ENCODE peak calls at places on chromosomes 6 and 20, in five cellular contexts. Z, F, T, J and G are unnamed samples.

GRCh38 chr6:147205690-147206600 is 1.7 kb downstream of the STXBP5 start:
- DNase-seq in J (no peak), F (no peak), T (no peak), Z (peak), G (no peak)

GRCh38 chr6:88982720-88983119 is 19.3 kb upstream of the RNGTT start:
- DNase-seq in J (peak), T (peak), Z (peak), F (peak), G (no peak)

GRCh38 chr6:108526739-108527174 is 34.0 kb upstream of the FOXO3 start:
- DNase-seq in T (no peak), Z (peak), F (no peak), J (peak), G (no peak)

GRCh38 chr6:138691595-138692057 is 81.9 kb upstream of the CCDC28A start:
- DNase-seq in J (peak), F (no peak), T (peak), Z (peak), G (no peak)

GRCh38 chr6:41226752-41227151 is 1.4 kb upstream of the TREML4 start:
- DNase-seq in J (no peak), Z (no peak), T (no peak), F (no peak), G (no peak)

GRCh38 chr20:17640875-17641378 is 41.1 kb downstream of the RRBP1 start:
- DNase-seq in F (no peak), J (no peak), T (no peak), Z (no peak), G (no peak)

GRCh38 chr6:96249748-96250147 is 234.0 kb downstream of the FUT9 start:
- DNase-seq in J (no peak), T (no peak), Z (no peak), F (no peak), G (no peak)

GRCh38 chr6:75103411-75103810 is 102.4 kb downstream of the COL12A1 start:
- DNase-seq in Z (no peak), T (no peak), J (no peak), F (no peak), G (no peak)

GRCh38 chr20:17485017-17485416 is 46.2 kb downstream of the BFSP1 start:
- DNase-seq in F (no peak), T (no peak), Z (no peak), J (no peak), G (peak)

GRCh38 chr6:30819287-30819917 is 64.9 kb upstream of the DDR1 start:
- DNase-seq in F (no peak), T (no peak), Z (peak), J (peak), G (no peak)

GRCh38 chr6:36853325-36853724 is 14.1 kb upstream of the CPNE5 start:
- DNase-seq in T (no peak), Z (peak), F (peak), J (peak), G (peak)

GRCh38 chr6:84458271-84458670 is 230.8 kb upstream of the CEP162 start:
- DNase-seq in T (no peak), J (no peak), Z (no peak), F (no peak), G (no peak)

GRCh38 chr20:22575087-22575721 is 9.2 kb downstream of the FOXA2 start:
- DNase-seq in J (no peak), Z (no peak), F (no peak), T (no peak), G (no peak)

GRCh38 chr6:108588586-108588985 is 27.9 kb downstream of the FOXO3 start:
- DNase-seq in T (no peak), Z (peak), F (no peak), J (peak), G (no peak)

GRCh38 chr6:153059757-153060156 is 57.2 kb upstream of the MTRF1L start:
- DNase-seq in Z (no peak), J (peak), F (no peak), T (no peak), G (no peak)

GRCh38 chr6:166007349-166008263 is 160.0 kb downstream of the TBXT start:
- DNase-seq in T (peak), J (no peak), F (peak), Z (peak), G (no peak)

GRCh38 chr20:24797864-24798655 is 151.0 kb upstream of the CST7 start:
- DNase-seq in T (no peak), J (no peak), Z (no peak), F (no peak), G (no peak)

GRCh38 chr20:37350655-37351574 is 5.0 kb downstream of the SRC start:
- DNase-seq in F (no peak), T (no peak), J (no peak), Z (no peak), G (no peak)

GRCh38 chr6:110485461-110485860 is 9.0 kb upstream of the SLC22A16 start:
- DNase-seq in T (no peak), J (no peak), Z (no peak), F (no peak), G (no peak)

GRCh38 chr20:46458891-46459750 is 52.7 kb upstream of the ELMO2 start:
- DNase-seq in T (peak), Z (no peak), F (peak), J (no peak), G (no peak)

GRCh38 chr20:17835941-17836861 is 132.4 kb downstream of the SNX5 start:
- DNase-seq in J (peak), T (peak), F (peak), Z (peak), G (peak)

GRCh38 chr6:143233563-143234285 is 173.0 kb downstream of the AIG1 start:
- DNase-seq in J (no peak), T (no peak), F (peak), Z (no peak), G (no peak)

GRCh38 chr20:16011519-16011918 is 561.7 kb downstream of the KIF16B start:
- DNase-seq in J (no peak), T (no peak), F (no peak), Z (no peak), G (no peak)

GRCh38 chr6:165835410-165835851 is 172.4 kb upstream of the PDE10A start:
- DNase-seq in J (no peak), T (peak), Z (no peak), F (no peak), G (no peak)

GRCh38 chr6:162532283-162533008 is 195.1 kb downstream of the PRKN start:
- DNase-seq in Z (no peak), F (no peak), T (no peak), J (no peak), G (no peak)

GRCh38 chr6:75116946-75117345 is 88.9 kb downstream of the COL12A1 start:
- DNase-seq in F (no peak), T (no peak), Z (peak), J (no peak), G (no peak)

GRCh38 chr20:37265152-37265551 is 3.5 kb upstream of the GHRH start:
- DNase-seq in Z (no peak), T (no peak), F (no peak), J (no peak), G (no peak)

GRCh38 chr20:19056909-19057308 is 155.5 kb upstream of the SLC24A3 start:
- DNase-seq in Z (no peak), T (no peak), F (no peak), J (no peak), G (no peak)

GRCh38 chr20:49642808-49643207 is 70.9 kb downstream of the B4GALT5 start:
- DNase-seq in F (no peak), T (no peak), Z (no peak), J (no peak), G (no peak)

GRCh38 chr6:148223424-148223842 is 119.2 kb upstream of the SASH1 start:
- DNase-seq in J (peak), Z (peak), T (no peak), F (no peak), G (no peak)

GRCh38 chr6:21441386-21441785 is 152.2 kb upstream of the SOX4 start:
- DNase-seq in Z (peak), J (no peak), T (no peak), F (no peak), G (no peak)

GRCh38 chr20:46642265-46642942 is 8.9 kb downstream of the SLC13A3 start:
- DNase-seq in J (no peak), F (no peak), T (no peak), Z (no peak), G (peak)

GRCh38 chr6:135583256-135583758 is 85.8 kb upstream of the AHI1 start:
- DNase-seq in Z (peak), J (no peak), F (no peak), T (no peak), G (no peak)

GRCh38 chr20:64041781-64042771 is 6.1 kb downstream of the C20orf204 start:
- DNase-seq in J (peak), F (no peak), T (no peak), Z (no peak), G (no peak)

GRCh38 chr20:64047046-64047389 is 2.4 kb downstream of the SOX18 start:
- DNase-seq in F (no peak), Z (no peak), J (peak), T (no peak), G (no peak)

GRCh38 chr20:64045346-64046011 is 4.0 kb downstream of the SOX18 start:
- DNase-seq in T (no peak), J (peak), Z (no peak), F (no peak), G (no peak)

GRCh38 chr20:64043768-64044167 is 5.7 kb downstream of the SOX18 start:
- DNase-seq in F (no peak), J (peak), Z (no peak), T (no peak), G (no peak)

GRCh38 chr20:64044484-64045247 is 4.8 kb downstream of the SOX18 start:
- DNase-seq in F (no peak), T (no peak), J (peak), Z (peak), G (no peak)
- TF ChIP-seq POLR2A in F (no peak), T (no peak), J (no peak), Z (no peak), G (no peak)

GRCh38 chr6:150252714-150253444 is 110.0 kb downstream of the PPP1R14C start:
- DNase-seq in J (no peak), T (no peak), F (no peak), Z (peak), G (no peak)
- TF ChIP-seq CTCF in J (no peak), T (no peak), F (no peak), Z (no peak), G (no peak)

GRCh38 chr6:28981391-28981832 is 23.7 kb downstream of the ZNF311 start:
- DNase-seq in Z (peak), J (no peak), F (peak), T (peak), G (peak)

GRCh38 chr6:28980797-28981390 is 24.2 kb downstream of the ZNF311 start:
- DNase-seq in J (peak), F (peak), Z (peak), T (peak), G (no peak)

GRCh38 chr6:28982476-28983266 is 22.4 kb downstream of the ZNF311 start:
- DNase-seq in F (no peak), J (no peak), T (no peak), Z (peak), G (no peak)

GRCh38 chr6:28980137-28980796 is 24.8 kb downstream of the ZNF311 start:
- DNase-seq in J (no peak), F (no peak), Z (no peak), T (no peak), G (no peak)

DNA sequence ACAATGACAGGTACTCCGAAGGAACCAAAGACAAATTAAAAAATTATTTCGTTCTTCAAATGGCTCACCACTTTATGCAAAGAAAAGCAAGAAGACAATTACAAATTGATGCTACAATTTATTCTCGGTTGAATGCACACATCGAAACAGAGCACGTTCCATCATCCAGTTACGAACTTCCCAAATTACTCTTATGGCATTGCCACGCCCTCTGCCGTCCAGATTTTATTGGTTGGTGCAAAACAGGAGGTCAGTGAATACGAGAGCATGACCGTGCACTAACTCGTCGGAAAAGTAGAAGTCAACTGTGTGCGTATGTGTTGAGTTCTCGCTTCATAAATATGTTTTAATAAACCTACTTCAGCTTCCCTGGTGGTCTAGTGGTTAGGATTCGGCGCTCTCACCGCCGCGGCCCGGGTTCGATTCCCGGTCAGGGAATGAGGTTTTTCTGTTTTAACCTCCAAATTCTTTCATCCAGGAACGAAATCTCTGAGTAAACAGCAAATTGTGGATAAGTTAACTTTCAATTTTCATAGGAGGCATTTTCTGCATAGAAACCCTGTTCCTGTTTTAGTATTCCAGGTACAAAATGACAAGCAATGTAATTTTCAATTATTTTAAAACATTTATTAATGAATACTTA is 23.2 kb downstream of the ZNF311 start:
- DNase-seq in Z (peak), T (peak), F (peak), J (peak), G (peak)
- H3K4me3 ChIP-seq in Z (peak), T (peak), F (peak), J (peak), G (peak)

GRCh38 chr20:63657937-63658748 is at the start of gene RTEL1:
- DNase-seq in F (peak), J (peak), T (peak), Z (peak), G (peak)
- TF ChIP-seq POLR2A in F (peak), J (peak), T (no peak), Z (no peak), G (no peak)

GRCh38 chr6:38805682-38806081 is 90.6 kb downstream of the DNAH8 start:
- DNase-seq in J (peak), T (no peak), F (no peak), Z (no peak), G (no peak)

GRCh38 chr6:38808039-38808438 is 92.9 kb downstream of the DNAH8 start:
- DNase-seq in T (no peak), J (no peak), F (no peak), Z (no peak), G (no peak)

GRCh38 chr6:38805127-38805655 is 90.1 kb downstream of the DNAH8 start:
- DNase-seq in Z (no peak), J (peak), F (no peak), T (no peak), G (no peak)

GRCh38 chr6:38806833-38807232 is 91.7 kb downstream of the DNAH8 start:
- DNase-seq in J (no peak), F (no peak), Z (no peak), T (no peak), G (no peak)

DNA sequence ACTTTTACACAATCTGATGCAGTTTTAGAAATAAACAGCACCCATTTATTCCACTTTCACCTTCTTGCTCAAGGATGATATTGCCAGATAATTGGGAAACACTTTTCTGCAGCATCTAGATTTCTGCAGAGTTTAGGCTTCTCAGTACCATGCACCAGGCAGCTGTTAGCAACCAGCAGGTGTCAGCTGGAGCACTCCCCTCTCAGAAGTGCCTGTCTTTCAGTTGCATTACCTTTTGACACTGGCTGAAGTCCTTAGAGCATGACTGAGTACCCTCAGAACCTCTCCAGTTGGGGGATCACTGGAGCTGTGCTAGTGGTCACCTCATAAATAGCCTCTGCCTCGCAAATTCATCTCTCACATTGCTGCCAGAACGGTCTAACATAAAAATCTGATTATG is 91.2 kb downstream of the DNAH8 start:
- DNase-seq in F (no peak), Z (no peak), J (no peak), T (no peak), G (no peak)
- TF ChIP-seq CTCF in F (no peak), Z (no peak), J (no peak), T (no peak), G (no peak)

DNA sequence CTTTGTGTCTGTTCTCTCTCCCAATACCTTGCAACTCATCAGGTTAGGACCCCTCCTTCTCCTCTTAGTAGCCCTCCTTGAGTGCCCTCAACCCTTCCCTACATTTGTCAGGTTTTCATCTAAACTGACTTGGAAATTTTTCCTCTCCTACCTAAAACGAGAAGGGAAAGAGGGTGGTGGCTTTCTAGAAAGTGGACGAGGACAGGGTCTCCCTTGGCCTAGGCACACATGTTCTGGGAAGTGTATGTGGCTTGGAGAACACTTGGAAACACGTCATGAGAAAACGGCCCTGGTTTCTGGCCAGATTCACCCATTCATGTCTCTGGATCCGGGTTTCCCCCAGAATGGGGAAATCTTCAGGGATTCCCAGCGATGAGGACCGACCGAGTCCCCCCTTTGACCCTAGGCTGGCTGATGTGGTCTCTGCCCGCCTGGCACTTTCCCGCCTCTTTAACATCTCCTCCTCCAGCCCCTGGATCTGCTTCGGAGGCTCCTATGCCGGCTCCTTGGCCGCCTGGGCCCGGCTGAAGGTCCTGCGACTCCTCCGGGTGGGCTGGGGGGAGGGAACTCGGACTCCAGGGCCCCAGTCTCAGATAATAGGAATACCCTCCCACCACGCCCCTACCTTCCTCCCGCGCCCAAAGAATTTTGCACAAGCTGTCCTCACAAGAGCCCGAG is 2.9 kb downstream of the PRSS16 start:
- DNase-seq in F (no peak), J (no peak), Z (no peak), T (peak), G (peak)
- H3K4me3 ChIP-seq in F (peak), J (no peak), Z (no peak), T (peak), G (no peak)

DNA sequence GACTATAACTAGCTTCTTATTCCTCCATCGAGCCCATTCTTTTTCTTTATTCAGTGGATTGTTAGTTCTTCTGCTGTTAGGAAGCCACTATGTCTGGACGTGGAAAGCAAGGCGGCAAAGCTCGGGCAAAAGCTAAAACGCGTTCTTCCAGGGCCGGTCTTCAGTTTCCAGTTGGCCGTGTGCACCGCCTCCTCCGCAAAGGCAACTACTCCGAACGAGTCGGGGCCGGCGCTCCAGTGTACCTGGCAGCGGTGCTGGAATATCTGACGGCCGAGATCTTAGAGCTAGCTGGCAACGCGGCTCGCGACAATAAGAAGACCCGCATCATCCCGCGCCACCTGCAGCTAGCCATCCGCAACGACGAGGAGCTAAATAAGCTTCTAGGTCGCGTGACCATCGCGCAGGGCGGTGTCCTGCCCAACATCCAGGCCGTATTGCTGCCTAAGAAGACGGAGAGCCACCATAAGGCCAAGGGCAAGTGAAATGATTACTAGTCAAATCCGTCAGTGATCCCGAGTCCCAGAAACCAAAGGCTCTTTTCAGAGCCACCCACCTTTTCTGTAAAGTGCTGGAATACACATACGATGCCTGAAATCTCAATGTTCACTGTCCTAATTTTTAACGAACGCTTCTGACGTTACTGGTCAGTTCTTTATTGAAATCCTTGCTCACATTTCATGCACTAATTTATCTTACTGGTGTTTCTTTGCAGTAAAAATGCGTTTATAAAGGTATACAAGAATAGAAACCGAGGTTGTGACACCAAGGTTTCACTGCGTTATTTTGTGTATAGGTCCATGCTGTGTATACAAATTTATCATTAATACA is 129.9 kb downstream of the HFE start:
- DNase-seq in F (peak), T (peak), J (peak), Z (peak), G (peak)
- TF ChIP-seq POLR2A in F (peak), T (no peak), J (peak), Z (peak), G (no peak)

GRCh38 chr20:53493201-53493908 is 100.3 kb downstream of the ZNF217 start:
- DNase-seq in F (no peak), J (no peak), Z (no peak), T (no peak), G (no peak)
- TF ChIP-seq CTCF in F (peak), J (no peak), Z (no peak), T (no peak), G (no peak)